ENCODE peak calls at places on chromosomes 1 and 21, in five cellular contexts. R, P, S, Z and B are unnamed samples.

GRCh38 chr21:18114735-18115134 is 129.9 kb upstream of the CHODL start:
- DNase-seq in Z (no peak), S (no peak), R (no peak), P (no peak), B (no peak)

GRCh38 chr1:170680428-170680827 is 16.5 kb downstream of the PRRX1 start:
- DNase-seq in R (no peak), Z (no peak), P (no peak), S (no peak), B (no peak)

GRCh38 chr1:197173571-197174482 is 27.4 kb upstream of the ASPM start:
- DNase-seq in R (no peak), S (no peak), P (no peak), Z (no peak), B (no peak)

GRCh38 chr1:210541680-210542358 is 213.1 kb downstream of the HHAT start:
- DNase-seq in P (peak; percentile 9), Z (no peak), R (no peak), S (no peak), B (no peak)

GRCh38 chr21:36203603-36203889 is 46.9 kb downstream of the DOP1B start:
- DNase-seq in Z (peak; percentile 55), S (no peak), R (no peak), P (no peak), B (no peak)

GRCh38 chr1:92211166-92211565 is 6.5 kb upstream of the C1orf146 start:
- DNase-seq in R (no peak), S (no peak), Z (no peak), P (no peak), B (no peak)

GRCh38 chr1:230153655-230154296 is 86.7 kb downstream of the GALNT2 start:
- DNase-seq in S (no peak), Z (no peak), R (no peak), P (peak; percentile 65), B (peak; percentile 55)

GRCh38 chr1:15224259-15224869 is 22.7 kb upstream of the FHAD1 start:
- DNase-seq in R (no peak), S (no peak), Z (no peak), P (no peak), B (no peak)

GRCh38 chr1:53076165-53076564 is 14.2 kb downstream of the PODN start:
- DNase-seq in P (no peak), Z (no peak), S (no peak), R (no peak), B (no peak)

GRCh38 chr21:41009398-41010177 is 158.4 kb upstream of the BACE2 start:
- DNase-seq in S (no peak), R (no peak), Z (peak; percentile 22), P (no peak), B (no peak)

GRCh38 chr1:100982783-100983182 is 42.8 kb downstream of the DPH5 start:
- DNase-seq in R (no peak), P (no peak), S (no peak), Z (no peak), B (no peak)

GRCh38 chr1:178723541-178723940 is 1.5 kb upstream of the RALGPS2 start:
- DNase-seq in Z (no peak), S (no peak), P (no peak), R (no peak), B (no peak)

GRCh38 chr1:205258313-205259176 is 30.8 kb downstream of the TMCC2 start:
- DNase-seq in P (no peak), S (no peak), Z (no peak), R (no peak), B (no peak)

GRCh38 chr1:66326867-66327266 is 207.1 kb upstream of the SGIP1 start:
- DNase-seq in S (no peak), Z (no peak), R (no peak), P (no peak), B (no peak)

GRCh38 chr1:52636701-52637695 is 4.0 kb downstream of the SHISAL2A start:
- DNase-seq in R (no peak), P (peak; percentile 14), S (no peak), Z (peak; percentile 14), B (no peak)

GRCh38 chr1:199282910-199283309 is 644.1 kb downstream of the PTPRC start:
- DNase-seq in R (no peak), S (no peak), P (no peak), Z (no peak), B (no peak)

GRCh38 chr1:227370463-227371254 is 52.4 kb upstream of the CDC42BPA start:
- DNase-seq in Z (no peak), S (no peak), R (no peak), P (no peak), B (no peak)

GRCh38 chr1:177287237-177287636 is 116.5 kb downstream of the BRINP2 start:
- DNase-seq in P (no peak), Z (no peak), S (no peak), R (no peak), B (no peak)

GRCh38 chr21:35159881-35160280 is 110.8 kb upstream of the RUNX1 start:
- DNase-seq in P (no peak), Z (no peak), S (no peak), R (no peak), B (no peak)

GRCh38 chr1:233394860-233395717 is 67.6 kb downstream of the MAP3K21 start:
- DNase-seq in R (no peak), P (peak; percentile 69), S (no peak), Z (peak; percentile 32), B (peak; percentile 58)

GRCh38 chr1:8943516-8943896 is 2.2 kb upstream of the CA6 start:
- DNase-seq in P (peak; percentile 69), Z (no peak), R (no peak), S (no peak), B (no peak)

GRCh38 chr1:236341298-236341697 is 52.8 kb upstream of the EDARADD start:
- DNase-seq in R (no peak), P (no peak), Z (peak; percentile 68), S (no peak), B (no peak)

GRCh38 chr1:37476460-37477197 is 2.2 kb downstream of the ZC3H12A start:
- DNase-seq in P (no peak), R (peak; percentile 86), S (no peak), Z (peak; percentile 74), B (peak; percentile 76)

GRCh38 chr1:185017966-185018365 is 27.4 kb upstream of the RNF2 start:
- DNase-seq in P (no peak), Z (no peak), R (no peak), S (no peak), B (no peak)

GRCh38 chr1:230610589-230610988 is 31.7 kb upstream of the COG2 start:
- DNase-seq in Z (no peak), P (no peak), S (no peak), R (no peak), B (no peak)

GRCh38 chr1:178497903-178498478 is 1.2 kb upstream of the CLEC20A start:
- DNase-seq in P (no peak), R (no peak), S (no peak), Z (no peak), B (peak; percentile 5)

GRCh38 chr1:77545970-77546369 is 136.5 kb downstream of the ZZZ3 start:
- DNase-seq in S (no peak), R (no peak), P (no peak), Z (no peak), B (no peak)
- H3K27ac ChIP-seq in S (no peak overlapping the region), R (no peak overlapping the region), P (peak overlapping the region; percentile 13), Z (no peak overlapping the region), B (no peak overlapping the region)

GRCh38 chr1:39673215-39673614 is 1.3 kb upstream of the NT5C1A start:
- DNase-seq in Z (no peak), P (no peak), S (no peak), R (no peak), B (no peak)
- H3K4me3 ChIP-seq in Z (no peak overlapping the region), P (no peak overlapping the region), S (no peak overlapping the region), R (no peak overlapping the region), B (no peak overlapping the region)

DNA sequence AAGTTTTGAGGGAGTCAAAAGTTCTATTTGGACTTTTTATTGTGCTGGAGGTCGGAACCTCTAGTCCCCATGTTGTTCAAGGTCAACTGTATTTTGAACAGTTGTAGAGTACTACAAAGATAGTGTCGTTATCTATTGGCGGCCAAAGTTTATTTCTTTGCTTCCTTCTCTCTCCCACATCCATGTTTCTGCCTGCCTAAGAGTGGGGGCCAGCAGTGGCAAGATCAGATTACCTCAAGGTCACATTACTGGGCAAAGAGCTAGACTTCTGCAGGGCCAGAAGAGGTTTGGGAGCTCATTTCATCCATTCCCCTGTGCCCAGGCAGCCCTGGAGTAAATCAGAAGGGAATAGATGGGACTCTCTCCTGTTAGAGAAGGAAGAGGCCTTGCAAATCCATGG is 73.6 kb downstream of the PLPP3 start:
- DNase-seq in Z (no peak), R (no peak), P (no peak), S (no peak), B (no peak)
- H3K27ac ChIP-seq in Z (peak overlapping the region; percentile 39), R (peak overlapping the region; percentile 30), P (no peak overlapping the region), S (no peak overlapping the region), B (no peak overlapping the region)

GRCh38 chr1:47435506-47436303 is 2.1 kb upstream of the FOXD2 start:
- DNase-seq in Z (no peak), P (no peak), R (no peak), S (no peak), B (no peak)
- H3K4me3 ChIP-seq in Z (no peak overlapping the region), P (no peak overlapping the region), R (no peak overlapping the region), S (no peak overlapping the region), B (no peak overlapping the region)